ENCODE peak calls at places on chromosome 15, in five cellular contexts. R is AG09319, N is HuH-7.5, T is heart left ventricle, A is iPS DF 19.7. B is an unnamed sample.

GRCh38 chr15:96115642-96116041 is 214.9 kb upstream of the NR2F2 start:
- DNase-seq in N (no peak), A (no peak), T (no peak), R (no peak), B (no peak)

GRCh38 chr15:81886586-81886985 is 159.2 kb downstream of the MEX3B start:
- DNase-seq in R (no peak), N (no peak), A (no peak), T (no peak), B (no peak)

GRCh38 chr15:59366368-59367021 is 6.2 kb downstream of the MYO1E start:
- DNase-seq in R (no peak), N (no peak), A (no peak), T (no peak), B (no peak)

GRCh38 chr15:28911295-28911979 is 25.7 kb downstream of the APBA2 start:
- DNase-seq in A (no peak), N (no peak), T (no peak), R (no peak), B (no peak)

GRCh38 chr15:80984856-80985255 is 4.8 kb downstream of the MESD start:
- DNase-seq in N (no peak), R (no peak), A (no peak), T (no peak), B (no peak)

GRCh38 chr15:66359740-66360139 is 3.3 kb upstream of the TIPIN start:
- DNase-seq in R (no peak), A (no peak), N (no peak), T (no peak), B (no peak)

GRCh38 chr15:101805605-101806345 is 2.5 kb downstream of the OR4F6 start:
- DNase-seq in T (no peak), N (no peak), A (no peak), R (no peak), B (no peak)

GRCh38 chr15:90315276-90315982 is 36.7 kb upstream of the ZNF774 start:
- DNase-seq in A (no peak), N (no peak), R (no peak), T (peak; percentile 84), B (peak; percentile 75)

GRCh38 chr15:64975390-64975789 is 14.3 kb downstream of the SPG21 start:
- DNase-seq in T (no peak), N (no peak), R (no peak), A (no peak), B (no peak)

GRCh38 chr15:48647963-48648362 is 2.5 kb upstream of the FBN1 start:
- DNase-seq in A (no peak), R (no peak), T (no peak), N (no peak), B (no peak)

GRCh38 chr15:32636410-32636809 is 5.1 kb upstream of the SCG5 start:
- DNase-seq in R (no peak), T (no peak), N (no peak), A (no peak), B (no peak)

GRCh38 chr15:68224546-68225250 is 4.8 kb downstream of the CLN6 start:
- DNase-seq in N (no peak), R (no peak), A (no peak), T (no peak), B (peak; percentile 7)

GRCh38 chr15:56919708-56920637 is 1.5 kb downstream of the TCF12 start:
- DNase-seq in T (peak; percentile 40), R (no peak), A (no peak), N (peak; percentile 31), B (peak; percentile 19)

GRCh38 chr15:94670436-94671034 is 439.2 kb downstream of the MCTP2 start:
- DNase-seq in R (peak; percentile 8), A (no peak), N (peak; percentile 28), T (no peak), B (no peak)

GRCh38 chr15:55638764-55639163 is 50.6 kb upstream of the PYGO1 start:
- DNase-seq in R (no peak), A (no peak), N (no peak), T (no peak), B (no peak)

GRCh38 chr15:58793862-58794261 is 22.8 kb downstream of the MINDY2 start:
- DNase-seq in R (no peak), T (no peak), N (peak; percentile 9), A (no peak), B (no peak)

GRCh38 chr15:83695901-83696425 is 42.0 kb downstream of the ADAMTSL3 start:
- DNase-seq in R (no peak), A (no peak), N (no peak), T (peak; percentile 39), B (no peak)